ENCODE peak calls at places on chromosomes 7 and 10, in eight cellular contexts. P, I, U, A, T, S, Z and M are unnamed samples.

GRCh38 chr7:155998766-155999630 is 186.7 kb upstream of the SHH start:
- DNase-seq in P (no peak), I (no peak), U (no peak), A (no peak), T (peak), S (no peak), Z (no peak), M (peak)

GRCh38 chr7:98174334-98175259 is 36.6 kb upstream of the BHLHA15 start:
- DNase-seq in P (no peak), I (peak), U (no peak), A (peak), T (no peak), S (peak), Z (no peak), M (no peak)

GRCh38 chr7:18437086-18437485 is 58.5 kb upstream of the HDAC9 start:
- DNase-seq in P (no peak), I (no peak), U (no peak), A (no peak), T (no peak), S (no peak), Z (no peak), M (no peak)

GRCh38 chr7:16114633-16115032 is 306.7 kb downstream of the CRPPA start:
- DNase-seq in P (no peak), I (no peak), U (no peak), A (peak), T (no peak), S (no peak), Z (no peak), M (no peak)

GRCh38 chr10:110733256-110733952 is 89.3 kb downstream of the RBM20 start:
- DNase-seq in P (no peak), I (no peak), U (no peak), A (no peak), T (no peak), S (no peak), Z (no peak), M (no peak)

GRCh38 chr10:102534333-102534732 is 30.6 kb downstream of the SUFU start:
- DNase-seq in P (no peak), I (no peak), U (no peak), A (no peak), T (peak), S (no peak), Z (no peak), M (no peak)

GRCh38 chr10:86668297-86669165 is at the start of gene LDB3:
- DNase-seq in P (no peak), I (peak), U (peak), A (no peak), T (no peak), S (no peak), Z (no peak), M (no peak)

GRCh38 chr7:111554086-111554485 is 8.2 kb downstream of the IMMP2L start:
- DNase-seq in P (no peak), I (no peak), U (no peak), A (no peak), T (no peak), S (no peak), Z (no peak), M (no peak)

GRCh38 chr7:129788993-129789392 is 163.8 kb downstream of the UBE2H start:
- DNase-seq in P (no peak), I (no peak), U (no peak), A (no peak), T (no peak), S (no peak), Z (no peak), M (no peak)

GRCh38 chr10:57890691-57891090 is 377.0 kb downstream of the IPMK start:
- DNase-seq in P (no peak), I (no peak), U (no peak), A (no peak), T (no peak), S (no peak), Z (no peak), M (no peak)

GRCh38 chr7:21146642-21147423 is 281.1 kb upstream of the SP4 start:
- DNase-seq in P (no peak), I (no peak), U (no peak), A (no peak), T (no peak), S (no peak), Z (no peak), M (no peak)

GRCh38 chr10:62248465-62248864 is 20.2 kb downstream of the RTKN2 start:
- DNase-seq in P (no peak), I (no peak), U (no peak), A (no peak), T (no peak), S (no peak), Z (no peak), M (no peak)

GRCh38 chr7:47573758-47574472 is 8.0 kb downstream of the TNS3 start:
- DNase-seq in P (no peak), I (peak), U (no peak), A (no peak), T (no peak), S (no peak), Z (peak), M (no peak)

GRCh38 chr10:49457686-49458085 is 61.8 kb upstream of the DRGX start:
- DNase-seq in P (no peak), I (no peak), U (no peak), A (no peak), T (no peak), S (no peak), Z (no peak), M (no peak)

GRCh38 chr10:110496553-110497437 is 912 bp upstream of the DUSP5 start:
- DNase-seq in P (no peak), I (no peak), U (no peak), A (no peak), T (peak), S (no peak), Z (no peak), M (no peak)

GRCh38 chr10:120508393-120508792 is 51.4 kb downstream of the PLPP4 start:
- DNase-seq in P (no peak), I (no peak), U (no peak), A (no peak), T (no peak), S (no peak), Z (no peak), M (no peak)

GRCh38 chr10:122510736-122511135 is 49.4 kb downstream of the HTRA1 start:
- DNase-seq in P (no peak), I (no peak), U (no peak), A (no peak), T (no peak), S (no peak), Z (no peak), M (no peak)

GRCh38 chr7:69739906-69740545 is 141.8 kb downstream of the AUTS2 start:
- DNase-seq in P (no peak), I (no peak), U (peak), A (no peak), T (no peak), S (no peak), Z (no peak), M (no peak)

GRCh38 chr10:132702601-132703304 is 83.2 kb downstream of the NKX6-2 start:
- DNase-seq in P (no peak), I (no peak), U (no peak), A (no peak), T (peak), S (no peak), Z (no peak), M (peak)

GRCh38 chr10:104117839-104118323 is 4.1 kb upstream of the SFR1 start:
- DNase-seq in P (no peak), I (no peak), U (no peak), A (no peak), T (no peak), S (no peak), Z (no peak), M (no peak)

GRCh38 chr10:131729361-131729760 is 171.4 kb upstream of the PPP2R2D start:
- DNase-seq in P (no peak), I (peak), U (no peak), A (no peak), T (peak), S (no peak), Z (no peak), M (no peak)

GRCh38 chr7:44633254-44634186 is 27.1 kb downstream of the OGDH start:
- DNase-seq in P (no peak), I (peak), U (peak), A (peak), T (no peak), S (peak), Z (no peak), M (peak)

GRCh38 chr7:155635817-155636216 is 8.6 kb upstream of the RBM33 start:
- DNase-seq in P (no peak), I (no peak), U (no peak), A (no peak), T (no peak), S (no peak), Z (no peak), M (no peak)

GRCh38 chr10:79068562-79069324 is at the start of gene ZMIZ1:
- DNase-seq in P (peak), I (peak), U (peak), A (peak), T (peak), S (peak), Z (peak), M (peak)

GRCh38 chr10:98062424-98062823 is 32.0 kb upstream of the CRTAC1 start:
- DNase-seq in P (no peak), I (no peak), U (no peak), A (no peak), T (no peak), S (no peak), Z (no peak), M (no peak)

GRCh38 chr7:155839461-155839860 is 27.2 kb upstream of the SHH start:
- DNase-seq in P (no peak), I (no peak), U (no peak), A (no peak), T (no peak), S (no peak), Z (no peak), M (no peak)

GRCh38 chr7:39073432-39073831 is 95.7 kb downstream of the POU6F2 start:
- DNase-seq in P (no peak), I (no peak), U (no peak), A (no peak), T (no peak), S (peak), Z (no peak), M (no peak)

GRCh38 chr10:43127447-43127846 is 10.8 kb upstream of the CSGALNACT2 start:
- DNase-seq in P (peak), I (no peak), U (no peak), A (no peak), T (no peak), S (no peak), Z (no peak), M (no peak)

GRCh38 chr10:4512557-4513286 is 313.3 kb upstream of the AKR1E2 start:
- DNase-seq in P (no peak), I (peak), U (peak), A (peak), T (no peak), S (peak), Z (peak), M (no peak)

GRCh38 chr10:90051053-90051452 is 349.7 kb downstream of the KIF20B start:
- DNase-seq in P (no peak), I (no peak), U (no peak), A (no peak), T (no peak), S (no peak), Z (no peak), M (no peak)

GRCh38 chr7:47780555-47780954 is 167.7 kb downstream of the PKD1L1 start:
- DNase-seq in P (no peak), I (no peak), U (no peak), A (no peak), T (no peak), S (no peak), Z (peak), M (no peak)

GRCh38 chr10:129418826-129419225 is 48.2 kb upstream of the MGMT start:
- DNase-seq in P (no peak), I (no peak), U (no peak), A (no peak), T (no peak), S (no peak), Z (no peak), M (no peak)
- TF ChIP-seq POLR2AphosphoS5 in P (no peak), I (no peak), U (no peak), A (no peak), T (no peak), S (no peak), Z (no peak), M (no peak)

GRCh38 chr7:11835260-11835659 is 3.3 kb upstream of the THSD7A start:
- DNase-seq in P (no peak), I (no peak), U (no peak), A (no peak), T (no peak), S (no peak), Z (no peak), M (no peak)
- TF ChIP-seq CTCF in P (peak), I (no peak), U (no peak), A (no peak), T (no peak), S (peak), Z (no peak), M (no peak)

DNA sequence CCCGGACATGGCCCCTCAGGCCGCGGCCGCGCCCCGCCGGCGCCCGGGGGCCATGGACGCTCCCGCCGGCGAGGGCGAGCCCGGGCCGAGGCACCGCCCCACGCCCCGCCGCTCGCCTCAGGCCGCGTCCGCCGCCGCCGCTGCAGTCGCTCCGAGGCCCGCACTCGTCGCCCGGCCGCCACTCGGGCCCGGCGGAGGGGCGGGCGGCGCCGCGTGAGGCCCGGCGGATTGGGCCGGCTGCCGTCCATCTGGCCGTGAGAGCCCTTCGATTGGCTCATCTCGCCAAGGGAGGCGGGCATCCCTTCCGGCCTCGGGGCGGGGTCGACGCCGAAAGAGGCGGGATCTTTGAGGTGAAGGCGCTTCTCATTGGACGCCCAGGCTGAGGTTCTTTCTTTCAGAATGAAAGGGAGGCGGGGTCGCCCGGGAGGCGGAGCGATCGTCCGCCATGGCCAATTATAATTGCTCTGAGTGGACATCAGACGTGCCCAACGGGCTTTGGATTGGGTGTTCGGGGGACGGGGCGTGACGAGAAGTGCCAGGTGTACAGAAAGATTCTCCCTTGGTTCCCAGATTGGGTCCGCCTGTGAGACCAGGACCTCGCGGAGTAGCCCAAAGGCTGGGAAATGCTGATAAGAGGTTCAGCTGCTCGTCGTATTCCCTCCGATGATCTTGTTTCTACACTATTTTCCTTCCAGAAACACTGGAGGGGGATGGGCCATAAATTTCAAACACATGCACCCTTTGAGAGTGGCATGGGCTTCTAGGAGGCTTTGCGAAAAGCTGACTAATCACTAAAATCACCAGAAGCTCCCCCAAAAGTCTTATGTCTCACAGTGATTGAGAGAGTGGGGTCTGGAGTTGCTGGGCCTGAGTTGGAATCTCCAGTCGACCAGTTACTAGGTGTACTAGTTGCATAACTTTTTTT is at the start of gene GNA12:
- DNase-seq in P (peak), I (peak), U (peak), A (peak), T (peak), S (peak), Z (peak), M (peak)
- TF ChIP-seq POLR2A in P (no peak), I (no peak), U (no peak), A (no peak), T (no peak), S (peak), Z (peak), M (no peak)

DNA sequence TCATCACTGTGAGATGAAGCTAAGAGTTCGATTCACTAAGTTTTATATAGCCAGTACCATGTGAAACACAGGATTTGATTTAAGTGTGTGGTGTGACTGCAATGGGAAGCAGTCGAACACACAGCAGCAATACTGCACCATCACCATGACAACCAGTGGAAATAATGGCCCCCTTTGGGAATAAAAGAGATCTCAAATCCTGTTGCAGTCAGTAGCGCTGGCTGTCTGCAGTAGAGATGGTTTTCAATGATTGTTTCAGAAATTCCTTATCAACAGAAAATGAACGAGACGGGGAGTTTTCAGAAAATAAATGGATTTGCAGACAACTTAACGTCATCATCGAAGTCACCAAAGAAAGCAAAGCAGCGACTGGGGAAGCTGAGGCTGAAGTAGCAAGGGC is 91.0 kb downstream of the PTPRE start:
- DNase-seq in P (no peak), I (no peak), U (no peak), A (no peak), T (no peak), S (no peak), Z (no peak), M (no peak)
- TF ChIP-seq POLR2AphosphoS5 in P (no peak), I (no peak), U (no peak), A (no peak), T (no peak), S (no peak), Z (no peak), M (no peak)

DNA sequence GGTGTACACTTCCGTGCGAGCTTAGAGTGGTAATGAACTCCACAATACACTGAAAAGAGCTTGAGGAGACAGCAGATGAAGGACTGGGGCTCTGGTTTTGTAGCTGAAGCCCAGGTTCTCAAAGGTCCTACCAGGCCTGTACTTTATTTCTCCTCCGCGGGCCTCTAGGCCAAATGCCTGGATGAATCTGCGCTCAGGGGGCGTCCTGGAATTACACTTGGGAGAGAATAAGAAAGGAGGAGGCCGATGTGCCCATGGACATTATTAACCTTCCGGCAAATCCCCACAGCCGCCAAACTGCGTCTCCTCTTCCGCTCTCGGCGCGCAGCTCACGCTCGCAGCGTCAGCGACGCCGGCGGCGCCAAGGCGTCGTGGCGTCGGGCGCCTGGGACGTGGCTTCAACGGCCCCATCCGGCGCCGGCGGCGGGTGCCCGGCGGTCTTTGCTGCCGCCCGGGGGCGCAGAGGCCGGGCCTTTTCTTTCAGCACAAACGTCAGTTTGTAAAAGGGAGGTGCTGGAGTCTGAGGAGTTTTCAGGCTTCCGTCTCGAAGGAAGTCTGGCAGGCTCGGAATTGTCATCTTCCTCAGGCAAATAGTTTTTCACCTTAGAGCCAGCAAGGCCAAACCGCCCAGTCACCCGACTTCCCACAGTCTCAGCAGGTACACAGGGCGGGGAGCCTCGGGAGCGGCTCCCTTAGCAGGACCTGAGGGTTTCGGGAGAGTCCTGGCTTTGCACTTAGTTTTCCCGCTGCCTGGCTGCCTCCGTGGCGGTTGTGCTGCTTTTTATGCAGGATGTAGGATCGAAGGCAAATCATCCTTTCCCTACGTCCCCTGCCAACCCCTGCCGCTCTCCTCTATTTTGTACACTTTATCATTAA is at the start of gene CCDC7:
- DNase-seq in P (peak), I (peak), U (peak), A (peak), T (peak), S (peak), Z (peak), M (peak)
- TF ChIP-seq CTCF in P (peak), I (no peak), U (peak), A (peak), T (peak), S (peak), Z (peak), M (no peak)

DNA sequence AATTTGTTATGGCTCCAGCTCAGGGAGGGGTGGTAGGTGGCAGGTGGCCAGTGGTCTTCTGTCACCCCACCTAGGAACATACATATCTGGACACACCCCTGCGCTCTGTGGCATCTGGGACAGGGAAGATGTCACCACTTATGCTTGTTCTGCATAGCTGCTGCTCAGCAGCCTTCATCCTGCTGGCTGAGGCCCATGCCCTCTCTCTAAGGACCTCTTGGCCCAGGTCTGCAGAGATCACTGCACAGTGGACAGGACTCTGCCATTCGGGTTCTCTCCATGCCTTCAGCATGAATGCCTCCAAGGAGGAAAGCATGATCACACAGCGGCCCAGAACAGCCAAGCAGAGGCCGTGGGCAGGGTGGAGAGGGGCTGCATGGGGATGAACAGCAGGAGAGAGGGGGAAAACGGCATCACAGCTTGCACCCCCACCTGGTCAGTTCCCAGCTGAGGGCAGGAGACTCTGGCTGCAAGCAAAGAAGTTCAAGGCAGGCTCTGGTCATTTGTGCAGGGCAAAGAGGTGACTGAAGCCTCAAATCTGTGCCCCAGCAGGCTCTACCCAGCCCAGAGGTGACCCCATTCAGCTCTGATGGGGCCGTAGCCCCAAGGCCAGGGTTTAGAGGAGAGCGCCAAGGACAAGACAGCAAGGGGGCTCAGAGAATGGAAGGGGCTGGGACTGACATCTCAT is 47.8 kb upstream of the GDF10 start:
- DNase-seq in P (no peak), I (no peak), U (no peak), A (no peak), T (no peak), S (no peak), Z (no peak), M (no peak)
- TF ChIP-seq POLR2A in P (no peak), I (no peak), U (no peak), A (no peak), T (no peak), S (no peak), Z (no peak), M (no peak)

GRCh38 chr7:153382591-153383225 is 623.2 kb downstream of the ACTR3B start:
- DNase-seq in P (peak), I (no peak), U (no peak), A (no peak), T (no peak), S (no peak), Z (no peak), M (no peak)
- TF ChIP-seq POLR2AphosphoS5 in P (peak), I (no peak), U (peak), A (no peak), T (no peak), S (no peak), Z (no peak), M (no peak)